ENCODE peak calls at places on chromosome 6, in eight cellular contexts. S is CD8-positive, alpha-beta T cell; I is psoas muscle; G is NB4; Y is A549; H is MCF 10A; X is lower leg skin; K is endodermal cell. N is an unnamed sample.

GRCh38 chr6:101231606-101232235 is 161.8 kb upstream of the GRIK2 start:
- DNase-seq in S (no peak), I (no peak), G (peak), Y (no peak), H (peak), X (no peak), K (no peak), N (no peak)

GRCh38 chr6:159701413-159701999 is 8.5 kb upstream of the SOD2 start:
- DNase-seq in S (no peak), I (peak), G (peak), Y (peak), H (peak), X (peak), K (no peak), N (no peak)

GRCh38 chr6:170029416-170030283 is 261.2 kb downstream of the DLL1 start:
- DNase-seq in S (no peak), I (no peak), G (no peak), Y (no peak), H (no peak), X (peak), K (no peak), N (no peak)

GRCh38 chr6:125668071-125668470 is 81.4 kb upstream of the HEY2 start:
- DNase-seq in S (no peak), I (no peak), G (no peak), Y (no peak), H (no peak), X (no peak), K (no peak), N (no peak)

GRCh38 chr6:118810420-118811027 is 83.4 kb upstream of the ASF1A start:
- DNase-seq in S (peak), I (no peak), G (peak), Y (no peak), H (no peak), X (no peak), K (no peak), N (no peak)

GRCh38 chr6:31381666-31382065 is 21.7 kb upstream of the MICA start:
- DNase-seq in S (no peak), I (no peak), G (no peak), Y (no peak), H (no peak), X (no peak), K (no peak), N (no peak)

GRCh38 chr6:47700051-47700450 is 1.7 kb downstream of the ADGRF4 start:
- DNase-seq in S (no peak), I (no peak), G (no peak), Y (peak), H (peak), X (no peak), K (no peak), N (no peak)

GRCh38 chr6:14501240-14501639 is 383.7 kb downstream of the CD83 start:
- DNase-seq in S (no peak), I (no peak), G (no peak), Y (no peak), H (no peak), X (no peak), K (no peak), N (no peak)

GRCh38 chr6:165573671-165574070 is 89.4 kb downstream of the PDE10A start:
- DNase-seq in S (no peak), I (peak), G (no peak), Y (peak), H (peak), X (no peak), K (peak), N (no peak)

GRCh38 chr6:19714415-19715165 is 122.6 kb upstream of the ID4 start:
- DNase-seq in S (no peak), I (no peak), G (no peak), Y (no peak), H (no peak), X (no peak), K (peak), N (no peak)

GRCh38 chr6:144345451-144345850 is 60.3 kb downstream of the UTRN start:
- DNase-seq in S (no peak), I (no peak), G (no peak), Y (no peak), H (no peak), X (no peak), K (no peak), N (no peak)

GRCh38 chr6:155107432-155108069 is 112.4 kb downstream of the TIAM2 start:
- DNase-seq in S (no peak), I (no peak), G (no peak), Y (no peak), H (no peak), X (no peak), K (no peak), N (no peak)

GRCh38 chr6:83490177-83490576 is 22.2 kb upstream of the PRSS35 start:
- DNase-seq in S (no peak), I (no peak), G (no peak), Y (no peak), H (no peak), X (no peak), K (no peak), N (no peak)

GRCh38 chr6:161300823-161301222 is 27.0 kb upstream of the AGPAT4 start:
- DNase-seq in S (no peak), I (no peak), G (no peak), Y (no peak), H (no peak), X (no peak), K (no peak), N (no peak)
- TF ChIP-seq CTCF in S (no peak), I (no peak), G (no peak), Y (no peak), H (no peak), X (no peak), K (no peak), N (no peak)

DNA sequence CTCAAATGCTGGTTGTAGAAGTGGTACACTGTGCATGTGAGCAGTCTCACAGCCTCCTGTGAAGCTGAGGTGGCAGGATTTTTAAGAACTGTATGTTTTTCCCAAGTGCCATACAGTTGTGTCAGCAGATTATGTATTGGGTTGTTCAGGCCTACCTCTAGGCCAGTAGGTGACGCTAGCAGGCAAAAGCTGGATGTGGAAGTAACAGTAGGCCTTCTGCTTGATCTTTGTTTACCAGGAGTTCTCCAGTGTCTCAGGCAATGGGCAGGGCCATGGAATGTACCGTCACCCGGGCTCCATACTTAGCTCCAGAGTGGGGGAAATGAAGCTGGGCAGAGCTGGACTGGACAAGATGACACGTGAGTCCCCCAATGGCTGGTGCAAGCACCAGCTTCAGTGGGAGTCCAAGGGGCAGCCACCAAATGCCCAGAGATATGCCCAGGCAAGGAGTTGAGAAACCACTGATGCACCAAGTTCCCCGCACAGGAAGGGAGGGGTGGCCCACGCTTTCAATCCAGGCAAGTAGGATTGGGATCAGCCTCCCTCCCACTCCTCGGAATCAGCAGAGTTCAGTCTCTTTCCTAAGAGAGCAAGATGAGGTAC is 289.7 kb downstream of the HTR1B start:
- DNase-seq in S (no peak), I (no peak), G (peak), Y (peak), H (no peak), X (no peak), K (peak), N (no peak)
- TF ChIP-seq CTCF in S (no peak), I (no peak), G (no peak), Y (no peak), H (no peak), X (no peak), K (peak), N (no peak)

DNA sequence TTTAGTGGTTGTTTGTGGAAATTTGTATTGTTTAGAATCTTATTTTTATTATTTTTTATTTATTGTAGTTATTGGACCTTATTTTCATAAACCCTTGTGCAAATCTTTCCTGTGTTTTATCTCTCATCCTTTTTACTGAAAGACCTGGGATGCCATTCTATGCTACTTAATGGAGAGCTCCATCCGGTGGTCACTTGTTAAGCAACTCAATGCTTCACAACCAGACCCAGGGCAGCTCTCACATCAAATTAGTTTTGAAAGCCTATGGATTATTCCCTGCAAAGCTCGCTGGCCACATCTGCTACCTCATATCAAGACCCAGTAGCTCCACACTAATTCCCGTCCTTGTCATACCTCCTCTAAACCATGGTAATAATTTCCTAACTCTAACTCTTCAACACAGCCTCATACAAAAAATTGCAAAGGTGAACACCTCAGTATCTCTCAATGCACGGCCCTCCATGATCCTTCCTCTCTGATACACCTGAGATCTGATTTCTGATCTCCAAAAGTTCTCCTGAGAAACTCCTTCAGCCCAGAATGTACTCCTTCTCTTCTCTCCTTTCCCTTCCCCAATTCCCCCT is 296.6 kb upstream of the MANEA start:
- DNase-seq in S (no peak), I (no peak), G (peak), Y (peak), H (peak), X (no peak), K (no peak), N (no peak)
- TF ChIP-seq CTCF in S (no peak), I (peak), G (no peak), Y (no peak), H (no peak), X (no peak), K (peak), N (no peak)

GRCh38 chr6:714100-714499 is 21.2 kb upstream of the EXOC2 start:
- DNase-seq in S (no peak), I (no peak), G (no peak), Y (no peak), H (no peak), X (no peak), K (no peak), N (no peak)
- TF ChIP-seq CTCF in S (no peak), I (no peak), G (no peak), Y (no peak), H (no peak), X (no peak), K (no peak), N (no peak)

DNA sequence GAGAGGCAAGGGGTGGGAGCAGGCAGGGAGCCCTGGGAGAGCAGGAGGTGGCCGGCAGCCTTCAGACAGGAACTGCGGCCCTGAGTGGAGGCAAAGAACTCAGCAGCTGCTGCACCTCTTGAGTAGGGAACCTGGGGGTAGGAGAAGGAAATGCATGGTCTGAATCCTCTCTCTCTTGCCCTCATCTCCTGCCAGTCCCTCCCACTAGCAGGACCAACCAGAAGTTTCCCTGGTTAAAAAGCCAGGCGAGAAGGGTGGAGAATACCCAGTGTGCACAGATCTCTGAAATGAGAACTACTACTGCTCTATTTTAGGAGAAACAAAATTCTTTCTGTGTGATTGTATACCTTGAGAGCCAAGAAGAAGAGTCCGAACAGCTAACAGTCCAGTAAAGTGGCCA is 25.4 kb downstream of the WRNIP1 start:
- DNase-seq in S (no peak), I (no peak), G (no peak), Y (peak), H (no peak), X (no peak), K (peak), N (no peak)
- TF ChIP-seq CTCF in S (no peak), I (no peak), G (no peak), Y (no peak), H (no peak), X (no peak), K (no peak), N (no peak)

GRCh38 chr6:129731396-129731795 is 21.4 kb upstream of the ARHGAP18 start:
- DNase-seq in S (no peak), I (no peak), G (no peak), Y (no peak), H (no peak), X (no peak), K (peak), N (no peak)
- TF ChIP-seq CTCF in S (no peak), I (no peak), G (no peak), Y (no peak), H (no peak), X (no peak), K (no peak), N (no peak)

N was measured in GM13976.